ENCODE peak calls at places on chromosomes 1 and 21, in four cellular contexts. One of them, this sample, is unnamed.

GRCh38 chr21:44789880-44790279 is 11.7 kb downstream of the UBE2G2 start:
- DNase-seq in NCI-H2107: no peak
- DNase-seq in caudate nucleus: no peak
- DNase-seq in T-helper 17 cell: no peak
- DNase-seq in this sample: no peak

GRCh38 chr1:23639460-23639859 is 52.1 kb upstream of the RPL11 start:
- DNase-seq in NCI-H2107: peak
- DNase-seq in caudate nucleus: no peak
- DNase-seq in T-helper 17 cell: no peak
- DNase-seq in this sample: no peak

GRCh38 chr1:184114818-184115398 is 63.4 kb downstream of the TSEN15 start:
- DNase-seq in NCI-H2107: no peak
- DNase-seq in caudate nucleus: no peak
- DNase-seq in T-helper 17 cell: no peak
- DNase-seq in this sample: no peak

GRCh38 chr21:46418265-46418946 is 40.3 kb upstream of the DIP2A start:
- DNase-seq in NCI-H2107: no peak
- DNase-seq in caudate nucleus: no peak
- DNase-seq in T-helper 17 cell: no peak
- DNase-seq in this sample: no peak

GRCh38 chr1:203040518-203041275 is 14.4 kb downstream of the PPFIA4 start:
- DNase-seq in NCI-H2107: no peak
- DNase-seq in caudate nucleus: no peak
- DNase-seq in T-helper 17 cell: no peak
- DNase-seq in this sample: no peak

GRCh38 chr1:205270764-205271163 is 43.0 kb downstream of the TMCC2 start:
- DNase-seq in NCI-H2107: no peak
- DNase-seq in caudate nucleus: no peak
- DNase-seq in T-helper 17 cell: no peak
- DNase-seq in this sample: no peak

GRCh38 chr1:61931587-61932279 is 189.5 kb downstream of the PATJ start:
- DNase-seq in NCI-H2107: no peak
- DNase-seq in caudate nucleus: no peak
- DNase-seq in T-helper 17 cell: no peak
- DNase-seq in this sample: no peak

GRCh38 chr1:162178432-162178831 is 108.9 kb downstream of the NOS1AP start:
- DNase-seq in NCI-H2107: no peak
- DNase-seq in caudate nucleus: no peak
- DNase-seq in T-helper 17 cell: no peak
- DNase-seq in this sample: no peak

GRCh38 chr1:49226758-49227157 is 450.1 kb upstream of the BEND5 start:
- DNase-seq in NCI-H2107: no peak
- DNase-seq in caudate nucleus: no peak
- DNase-seq in T-helper 17 cell: no peak
- DNase-seq in this sample: no peak

GRCh38 chr1:191528275-191528674 is 630.0 kb upstream of the RGS18 start:
- DNase-seq in NCI-H2107: no peak
- DNase-seq in caudate nucleus: no peak
- DNase-seq in T-helper 17 cell: no peak
- DNase-seq in this sample: peak

GRCh38 chr1:49046305-49046704 is 269.6 kb upstream of the BEND5 start:
- DNase-seq in NCI-H2107: no peak
- DNase-seq in caudate nucleus: no peak
- DNase-seq in T-helper 17 cell: no peak
- DNase-seq in this sample: no peak

GRCh38 chr21:38982096-38982495 is 176.4 kb downstream of the ETS2 start:
- DNase-seq in NCI-H2107: no peak
- DNase-seq in caudate nucleus: no peak
- DNase-seq in T-helper 17 cell: no peak
- DNase-seq in this sample: peak

GRCh38 chr21:15549671-15550070 is 180.1 kb upstream of the USP25 start:
- DNase-seq in NCI-H2107: no peak
- DNase-seq in caudate nucleus: no peak
- DNase-seq in T-helper 17 cell: no peak
- DNase-seq in this sample: peak

GRCh38 chr21:42479582-42479981 is 16.4 kb downstream of the RSPH1 start:
- DNase-seq in NCI-H2107: no peak
- DNase-seq in caudate nucleus: no peak
- DNase-seq in T-helper 17 cell: no peak
- DNase-seq in this sample: no peak

GRCh38 chr21:35190201-35190701 is 141.1 kb upstream of the RUNX1 start:
- DNase-seq in NCI-H2107: no peak
- DNase-seq in caudate nucleus: no peak
- DNase-seq in T-helper 17 cell: no peak
- DNase-seq in this sample: no peak

GRCh38 chr1:4305526-4306301 is 348.7 kb upstream of the AJAP1 start:
- DNase-seq in NCI-H2107: no peak
- DNase-seq in caudate nucleus: no peak
- DNase-seq in T-helper 17 cell: no peak
- DNase-seq in this sample: no peak

GRCh38 chr1:33222381-33222780 is 33.9 kb upstream of the ZNF362 start:
- DNase-seq in NCI-H2107: no peak
- DNase-seq in caudate nucleus: no peak
- DNase-seq in T-helper 17 cell: no peak
- DNase-seq in this sample: no peak

GRCh38 chr1:26290416-26291261 is 10.8 kb downstream of the SH3BGRL3 start:
- DNase-seq in NCI-H2107: no peak
- DNase-seq in caudate nucleus: no peak
- DNase-seq in T-helper 17 cell: no peak
- DNase-seq in this sample: peak

GRCh38 chr1:238501290-238501689 is 610.6 kb upstream of the ZP4 start:
- DNase-seq in NCI-H2107: no peak
- DNase-seq in caudate nucleus: no peak
- DNase-seq in T-helper 17 cell: no peak
- DNase-seq in this sample: no peak